ENCODE peak calls at places on chromosomes 3 and 15, in ten cellular contexts. One of them, this sample, is unnamed.

GRCh38 chr3:115325539-115325938 is 178.5 kb upstream of the ZBTB20 start:
- DNase-seq in breast epithelium: no peak
- DNase-seq in HCT116: no peak
- DNase-seq in GM12891: no peak
- DNase-seq in SK-N-MC: no peak
- DNase-seq in stomach: no peak
- DNase-seq in SK-N-SH: no peak
- DNase-seq in HepG2: peak
- DNase-seq in GM23338: peak
- DNase-seq in upper lobe of left lung: no peak
- DNase-seq in this sample: no peak

GRCh38 chr3:124748560-124749198 is 18.4 kb downstream of the UMPS start:
- DNase-seq in breast epithelium: no peak
- DNase-seq in HCT116: no peak
- DNase-seq in GM12891: no peak
- DNase-seq in SK-N-MC: no peak
- DNase-seq in stomach: no peak
- DNase-seq in SK-N-SH: no peak
- DNase-seq in HepG2: no peak
- DNase-seq in GM23338: no peak
- DNase-seq in upper lobe of left lung: no peak
- DNase-seq in this sample: no peak

GRCh38 chr3:79016587-79017380 is 751.0 kb downstream of the ROBO1 start:
- DNase-seq in breast epithelium: no peak
- DNase-seq in HCT116: no peak
- DNase-seq in GM12891: no peak
- DNase-seq in SK-N-MC: no peak
- DNase-seq in stomach: no peak
- DNase-seq in SK-N-SH: no peak
- DNase-seq in HepG2: no peak
- DNase-seq in GM23338: no peak
- DNase-seq in upper lobe of left lung: no peak
- DNase-seq in this sample: no peak

GRCh38 chr3:79473993-79474392 is 293.8 kb downstream of the ROBO1 start:
- DNase-seq in breast epithelium: no peak
- DNase-seq in HCT116: no peak
- DNase-seq in GM12891: no peak
- DNase-seq in SK-N-MC: no peak
- DNase-seq in stomach: no peak
- DNase-seq in SK-N-SH: no peak
- DNase-seq in HepG2: no peak
- DNase-seq in GM23338: no peak
- DNase-seq in upper lobe of left lung: no peak
- DNase-seq in this sample: no peak

GRCh38 chr3:9347887-9348286 is 15.0 kb upstream of the THUMPD3 start:
- DNase-seq in breast epithelium: no peak
- DNase-seq in HCT116: no peak
- DNase-seq in GM12891: no peak
- DNase-seq in SK-N-MC: no peak
- DNase-seq in stomach: no peak
- DNase-seq in SK-N-SH: no peak
- DNase-seq in HepG2: no peak
- DNase-seq in GM23338: no peak
- DNase-seq in upper lobe of left lung: no peak
- DNase-seq in this sample: no peak

GRCh38 chr3:139326707-139327106 is 17.1 kb upstream of the MRPS22 start:
- DNase-seq in breast epithelium: no peak
- DNase-seq in HCT116: no peak
- DNase-seq in GM12891: no peak
- DNase-seq in SK-N-MC: no peak
- DNase-seq in stomach: no peak
- DNase-seq in SK-N-SH: no peak
- DNase-seq in HepG2: no peak
- DNase-seq in GM23338: no peak
- DNase-seq in upper lobe of left lung: no peak
- DNase-seq in this sample: no peak

GRCh38 chr15:45121706-45122417 is 7.7 kb downstream of the DUOXA2 start:
- DNase-seq in breast epithelium: no peak
- DNase-seq in HCT116: peak
- DNase-seq in GM12891: no peak
- DNase-seq in SK-N-MC: no peak
- DNase-seq in stomach: no peak
- DNase-seq in SK-N-SH: no peak
- DNase-seq in HepG2: peak
- DNase-seq in GM23338: no peak
- DNase-seq in upper lobe of left lung: no peak
- DNase-seq in this sample: no peak

GRCh38 chr3:12638105-12638504 is 25.8 kb downstream of the RAF1 start:
- DNase-seq in breast epithelium: no peak
- DNase-seq in HCT116: no peak
- DNase-seq in GM12891: no peak
- DNase-seq in SK-N-MC: no peak
- DNase-seq in stomach: no peak
- DNase-seq in SK-N-SH: no peak
- DNase-seq in HepG2: no peak
- DNase-seq in GM23338: no peak
- DNase-seq in upper lobe of left lung: no peak
- DNase-seq in this sample: no peak

GRCh38 chr15:62999923-63000484 is 42.5 kb upstream of the TPM1 start:
- DNase-seq in breast epithelium: no peak
- DNase-seq in HCT116: no peak
- DNase-seq in GM12891: no peak
- DNase-seq in SK-N-MC: no peak
- DNase-seq in stomach: no peak
- DNase-seq in SK-N-SH: peak
- DNase-seq in HepG2: no peak
- DNase-seq in GM23338: peak
- DNase-seq in upper lobe of left lung: no peak
- DNase-seq in this sample: no peak

GRCh38 chr15:25181290-25182097 is 226.7 kb downstream of the SNRPN start:
- DNase-seq in breast epithelium: peak
- DNase-seq in HCT116: no peak
- DNase-seq in GM12891: no peak
- DNase-seq in SK-N-MC: no peak
- DNase-seq in stomach: peak
- DNase-seq in SK-N-SH: no peak
- DNase-seq in HepG2: no peak
- DNase-seq in GM23338: no peak
- DNase-seq in upper lobe of left lung: peak
- DNase-seq in this sample: no peak

GRCh38 chr3:109178701-109179100 is 42.2 kb downstream of the C3orf85 start:
- DNase-seq in breast epithelium: no peak
- DNase-seq in HCT116: no peak
- DNase-seq in GM12891: no peak
- DNase-seq in SK-N-MC: no peak
- DNase-seq in stomach: no peak
- DNase-seq in SK-N-SH: no peak
- DNase-seq in HepG2: no peak
- DNase-seq in GM23338: no peak
- DNase-seq in upper lobe of left lung: no peak
- DNase-seq in this sample: no peak

GRCh38 chr3:155178810-155179424 is 98.8 kb downstream of the MME start:
- DNase-seq in breast epithelium: no peak
- DNase-seq in HCT116: no peak
- DNase-seq in GM12891: no peak
- DNase-seq in SK-N-MC: no peak
- DNase-seq in stomach: no peak
- DNase-seq in SK-N-SH: no peak
- DNase-seq in HepG2: no peak
- DNase-seq in GM23338: no peak
- DNase-seq in upper lobe of left lung: no peak
- DNase-seq in this sample: no peak

GRCh38 chr3:155179425-155179814 is 99.3 kb downstream of the MME start:
- DNase-seq in breast epithelium: no peak
- DNase-seq in HCT116: no peak
- DNase-seq in GM12891: no peak
- DNase-seq in SK-N-MC: no peak
- DNase-seq in stomach: no peak
- DNase-seq in SK-N-SH: no peak
- DNase-seq in HepG2: no peak
- DNase-seq in GM23338: no peak
- DNase-seq in upper lobe of left lung: no peak
- DNase-seq in this sample: no peak

GRCh38 chr3:155184027-155184426 is 103.9 kb downstream of the MME start:
- DNase-seq in breast epithelium: no peak
- DNase-seq in HCT116: no peak
- DNase-seq in GM12891: no peak
- DNase-seq in SK-N-MC: no peak
- DNase-seq in stomach: no peak
- DNase-seq in SK-N-SH: no peak
- DNase-seq in HepG2: no peak
- DNase-seq in GM23338: no peak
- DNase-seq in upper lobe of left lung: no peak
- DNase-seq in this sample: no peak

GRCh38 chr3:155182467-155182866 is 102.3 kb downstream of the MME start:
- DNase-seq in breast epithelium: no peak
- DNase-seq in HCT116: no peak
- DNase-seq in GM12891: no peak
- DNase-seq in SK-N-MC: no peak
- DNase-seq in stomach: no peak
- DNase-seq in SK-N-SH: no peak
- DNase-seq in HepG2: no peak
- DNase-seq in GM23338: no peak
- DNase-seq in upper lobe of left lung: no peak
- DNase-seq in this sample: no peak

GRCh38 chr3:155179966-155180757 is 100.0 kb downstream of the MME start:
- DNase-seq in breast epithelium: no peak
- DNase-seq in HCT116: no peak
- DNase-seq in GM12891: no peak
- DNase-seq in SK-N-MC: no peak
- DNase-seq in stomach: no peak
- DNase-seq in SK-N-SH: no peak
- DNase-seq in HepG2: no peak
- DNase-seq in GM23338: peak
- DNase-seq in upper lobe of left lung: no peak
- DNase-seq in this sample: no peak
- TF ChIP-seq POLR2AphosphoS5 in breast epithelium: no peak
- TF ChIP-seq POLR2AphosphoS5 in HCT116: no peak
- TF ChIP-seq POLR2AphosphoS5 in GM12891: no peak
- TF ChIP-seq POLR2AphosphoS5 in SK-N-MC: no peak
- TF ChIP-seq POLR2AphosphoS5 in stomach: no peak
- TF ChIP-seq POLR2AphosphoS5 in SK-N-SH: no peak
- TF ChIP-seq POLR2AphosphoS5 in HepG2: no peak
- TF ChIP-seq POLR2AphosphoS5 in GM23338: no peak
- TF ChIP-seq POLR2AphosphoS5 in upper lobe of left lung: no peak
- TF ChIP-seq POLR2AphosphoS5 in this sample: no peak

GRCh38 chr3:41746215-41746614 is 215.7 kb downstream of the ULK4 start:
- DNase-seq in breast epithelium: no peak
- DNase-seq in HCT116: no peak
- DNase-seq in GM12891: no peak
- DNase-seq in SK-N-MC: no peak
- DNase-seq in stomach: no peak
- DNase-seq in SK-N-SH: no peak
- DNase-seq in HepG2: no peak
- DNase-seq in GM23338: no peak
- DNase-seq in upper lobe of left lung: no peak
- DNase-seq in this sample: no peak

GRCh38 chr3:41751597-41751996 is 210.3 kb downstream of the ULK4 start:
- DNase-seq in breast epithelium: no peak
- DNase-seq in HCT116: no peak
- DNase-seq in GM12891: no peak
- DNase-seq in SK-N-MC: no peak
- DNase-seq in stomach: no peak
- DNase-seq in SK-N-SH: no peak
- DNase-seq in HepG2: no peak
- DNase-seq in GM23338: no peak
- DNase-seq in upper lobe of left lung: no peak
- DNase-seq in this sample: no peak

GRCh38 chr3:41753651-41754050 is 208.3 kb downstream of the ULK4 start:
- DNase-seq in breast epithelium: no peak
- DNase-seq in HCT116: no peak
- DNase-seq in GM12891: no peak
- DNase-seq in SK-N-MC: no peak
- DNase-seq in stomach: no peak
- DNase-seq in SK-N-SH: no peak
- DNase-seq in HepG2: no peak
- DNase-seq in GM23338: no peak
- DNase-seq in upper lobe of left lung: no peak
- DNase-seq in this sample: no peak

GRCh38 chr3:41749988-41750387 is 211.9 kb downstream of the ULK4 start:
- DNase-seq in breast epithelium: no peak
- DNase-seq in HCT116: no peak
- DNase-seq in GM12891: no peak
- DNase-seq in SK-N-MC: no peak
- DNase-seq in stomach: no peak
- DNase-seq in SK-N-SH: no peak
- DNase-seq in HepG2: no peak
- DNase-seq in GM23338: no peak
- DNase-seq in upper lobe of left lung: no peak
- DNase-seq in this sample: no peak
- TF ChIP-seq POLR2AphosphoS5 in breast epithelium: no peak
- TF ChIP-seq POLR2AphosphoS5 in HCT116: no peak
- TF ChIP-seq POLR2AphosphoS5 in GM12891: no peak
- TF ChIP-seq POLR2AphosphoS5 in SK-N-MC: no peak
- TF ChIP-seq POLR2AphosphoS5 in stomach: no peak
- TF ChIP-seq POLR2AphosphoS5 in SK-N-SH: no peak
- TF ChIP-seq POLR2AphosphoS5 in HepG2: no peak
- TF ChIP-seq POLR2AphosphoS5 in GM23338: no peak
- TF ChIP-seq POLR2AphosphoS5 in upper lobe of left lung: no peak
- TF ChIP-seq POLR2AphosphoS5 in this sample: no peak

DNA sequence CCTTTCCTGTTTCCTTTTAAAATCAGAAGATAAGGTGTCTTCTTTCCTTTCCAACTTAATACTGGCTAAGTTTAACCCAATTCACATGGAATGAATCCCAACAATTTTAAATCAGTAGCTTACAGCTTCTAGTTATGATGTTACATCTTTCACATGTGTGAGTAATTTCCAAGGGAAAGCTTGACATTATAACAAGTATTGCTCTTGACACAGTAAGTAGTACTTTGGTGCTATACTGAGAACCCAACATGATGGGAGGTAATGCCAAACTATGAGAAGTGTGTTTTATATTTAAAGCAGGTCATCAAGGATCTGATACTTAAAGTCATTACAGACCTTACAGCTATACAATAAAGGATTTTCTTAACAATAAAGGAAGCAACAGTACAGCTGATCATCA is 29.1 kb downstream of the RABL3 start:
- DNase-seq in breast epithelium: no peak
- DNase-seq in HCT116: no peak
- DNase-seq in GM12891: no peak
- DNase-seq in SK-N-MC: no peak
- DNase-seq in stomach: no peak
- DNase-seq in SK-N-SH: no peak
- DNase-seq in HepG2: no peak
- DNase-seq in GM23338: no peak
- DNase-seq in upper lobe of left lung: no peak
- DNase-seq in this sample: no peak
- TF ChIP-seq POLR2AphosphoS5 in breast epithelium: no peak
- TF ChIP-seq POLR2AphosphoS5 in HCT116: no peak
- TF ChIP-seq POLR2AphosphoS5 in GM12891: no peak
- TF ChIP-seq POLR2AphosphoS5 in SK-N-MC: no peak
- TF ChIP-seq POLR2AphosphoS5 in stomach: no peak
- TF ChIP-seq POLR2AphosphoS5 in SK-N-SH: no peak
- TF ChIP-seq POLR2AphosphoS5 in HepG2: no peak
- TF ChIP-seq POLR2AphosphoS5 in GM23338: no peak
- TF ChIP-seq POLR2AphosphoS5 in upper lobe of left lung: no peak
- TF ChIP-seq POLR2AphosphoS5 in this sample: no peak

GRCh38 chr3:40037582-40037981 is 228.2 kb downstream of the MYRIP start:
- DNase-seq in breast epithelium: no peak
- DNase-seq in HCT116: no peak
- DNase-seq in GM12891: no peak
- DNase-seq in SK-N-MC: no peak
- DNase-seq in stomach: no peak
- DNase-seq in SK-N-SH: no peak
- DNase-seq in HepG2: no peak
- DNase-seq in GM23338: peak
- DNase-seq in upper lobe of left lung: no peak
- DNase-seq in this sample: no peak

GRCh38 chr3:40035177-40035576 is 225.8 kb downstream of the MYRIP start:
- DNase-seq in breast epithelium: no peak
- DNase-seq in HCT116: no peak
- DNase-seq in GM12891: no peak
- DNase-seq in SK-N-MC: no peak
- DNase-seq in stomach: no peak
- DNase-seq in SK-N-SH: no peak
- DNase-seq in HepG2: no peak
- DNase-seq in GM23338: no peak
- DNase-seq in upper lobe of left lung: no peak
- DNase-seq in this sample: no peak
- TF ChIP-seq POLR2AphosphoS5 in breast epithelium: no peak
- TF ChIP-seq POLR2AphosphoS5 in HCT116: no peak
- TF ChIP-seq POLR2AphosphoS5 in GM12891: no peak
- TF ChIP-seq POLR2AphosphoS5 in SK-N-MC: no peak
- TF ChIP-seq POLR2AphosphoS5 in stomach: no peak
- TF ChIP-seq POLR2AphosphoS5 in SK-N-SH: peak
- TF ChIP-seq POLR2AphosphoS5 in HepG2: no peak
- TF ChIP-seq POLR2AphosphoS5 in GM23338: no peak
- TF ChIP-seq POLR2AphosphoS5 in upper lobe of left lung: no peak
- TF ChIP-seq POLR2AphosphoS5 in this sample: no peak